ENCODE peak calls at places on chromosomes 3 and 15, in four cellular contexts. One of them, this sample, is unnamed.

GRCh38 chr3:98557324-98558010 is 25.7 kb downstream of the GPR15 start:
- DNase-seq in H1: no peak
- DNase-seq in K562: no peak
- DNase-seq in HepG2: no peak
- DNase-seq in this sample: no peak

GRCh38 chr3:126103121-126104027 is 19.4 kb upstream of the SLC41A3 start:
- DNase-seq in K562: peak; percentile 22
- DNase-seq in HepG2: no peak
- DNase-seq in H1: peak; percentile 57
- DNase-seq in this sample: no peak

GRCh38 chr3:37858742-37859141 is 2.9 kb upstream of the CTDSPL start:
- DNase-seq in K562: no peak
- DNase-seq in H1: no peak
- DNase-seq in HepG2: no peak
- DNase-seq in this sample: no peak

GRCh38 chr3:24433838-24434591 is 60.6 kb downstream of the THRB start:
- DNase-seq in HepG2: peak; percentile 31
- DNase-seq in H1: no peak
- DNase-seq in K562: no peak
- DNase-seq in this sample: no peak

GRCh38 chr3:51384145-51384729 is 854 bp upstream of the MANF start:
- DNase-seq in K562: no peak
- DNase-seq in H1: peak; percentile 62
- DNase-seq in HepG2: no peak
- DNase-seq in this sample: no peak

GRCh38 chr15:88207565-88207964 is 49.0 kb downstream of the NTRK3 start:
- DNase-seq in H1: no peak
- DNase-seq in HepG2: no peak
- DNase-seq in K562: no peak
- DNase-seq in this sample: no peak

GRCh38 chr3:104908761-104909160 is 457.9 kb upstream of the ALCAM start:
- DNase-seq in K562: no peak
- DNase-seq in H1: no peak
- DNase-seq in HepG2: no peak
- DNase-seq in this sample: no peak

GRCh38 chr3:188421836-188422540 is 268.0 kb downstream of the LPP start:
- DNase-seq in K562: no peak
- DNase-seq in H1: no peak
- DNase-seq in HepG2: no peak
- DNase-seq in this sample: no peak

GRCh38 chr3:138426211-138426610 is 8.2 kb upstream of the ESYT3 start:
- DNase-seq in H1: no peak
- DNase-seq in HepG2: no peak
- DNase-seq in K562: no peak
- DNase-seq in this sample: no peak

GRCh38 chr3:177446160-177446559 is 248.9 kb upstream of the TBL1XR1 start:
- DNase-seq in H1: no peak
- DNase-seq in K562: no peak
- DNase-seq in HepG2: no peak
- DNase-seq in this sample: no peak

GRCh38 chr15:73965094-73965729 is 26.9 kb downstream of the STOML1 start:
- DNase-seq in HepG2: no peak
- DNase-seq in K562: no peak
- DNase-seq in H1: no peak
- DNase-seq in this sample: no peak

GRCh38 chr15:42775431-42775830 is 38.5 kb upstream of the CDAN1 start:
- DNase-seq in K562: no peak
- DNase-seq in HepG2: no peak
- DNase-seq in H1: no peak
- DNase-seq in this sample: no peak

GRCh38 chr15:68939501-68939900 is 9.2 kb downstream of the SPESP1 start:
- DNase-seq in H1: no peak
- DNase-seq in HepG2: no peak
- DNase-seq in K562: no peak
- DNase-seq in this sample: no peak

GRCh38 chr3:39136533-39137434 is 16.6 kb downstream of the CSRNP1 start:
- DNase-seq in HepG2: no peak
- DNase-seq in K562: no peak
- DNase-seq in H1: no peak
- DNase-seq in this sample: no peak

GRCh38 chr3:32303051-32303786 is 64.7 kb downstream of the CMTM8 start:
- DNase-seq in K562: no peak
- DNase-seq in H1: no peak
- DNase-seq in HepG2: no peak
- DNase-seq in this sample: no peak

GRCh38 chr15:40226739-40227138 is 12.1 kb upstream of the PAK6 start:
- DNase-seq in K562: no peak
- DNase-seq in H1: no peak
- DNase-seq in HepG2: no peak
- DNase-seq in this sample: no peak

GRCh38 chr3:20054549-20054987 is 14.3 kb downstream of the KAT2B start:
- DNase-seq in H1: no peak
- DNase-seq in HepG2: peak; percentile 78
- DNase-seq in K562: no peak
- DNase-seq in this sample: peak; percentile 92

GRCh38 chr3:140463401-140463800 is 214.5 kb upstream of the TRIM42 start:
- DNase-seq in HepG2: no peak
- DNase-seq in H1: no peak
- DNase-seq in K562: no peak
- DNase-seq in this sample: no peak

GRCh38 chr3:181756645-181757044 is 44.9 kb downstream of the SOX2 start:
- DNase-seq in K562: no peak
- DNase-seq in H1: peak; percentile 68
- DNase-seq in HepG2: no peak
- DNase-seq in this sample: no peak

GRCh38 chr15:87219650-87220615 is 1036.6 kb downstream of the NTRK3 start:
- DNase-seq in HepG2: no peak
- DNase-seq in K562: no peak
- DNase-seq in H1: no peak
- DNase-seq in this sample: no peak

GRCh38 chr15:89163271-89164055 is 57.9 kb downstream of the RLBP1 start:
- DNase-seq in HepG2: no peak
- DNase-seq in K562: no peak
- DNase-seq in H1: no peak
- DNase-seq in this sample: no peak

GRCh38 chr15:41559489-41560177 is 621 bp downstream of the TYRO3 start:
- DNase-seq in H1: peak; percentile 64
- DNase-seq in K562: peak; percentile 69
- DNase-seq in HepG2: no peak
- DNase-seq in this sample: no peak

GRCh38 chr15:100192092-100192695 is 149.6 kb downstream of the ADAMTS17 start:
- DNase-seq in HepG2: no peak
- DNase-seq in H1: no peak
- DNase-seq in K562: no peak
- DNase-seq in this sample: no peak

GRCh38 chr3:179898024-179898423 is 138.7 kb downstream of the PEX5L start:
- DNase-seq in K562: peak; percentile 79
- DNase-seq in H1: no peak
- DNase-seq in HepG2: peak; percentile 23
- DNase-seq in this sample: peak; percentile 42

DNA sequence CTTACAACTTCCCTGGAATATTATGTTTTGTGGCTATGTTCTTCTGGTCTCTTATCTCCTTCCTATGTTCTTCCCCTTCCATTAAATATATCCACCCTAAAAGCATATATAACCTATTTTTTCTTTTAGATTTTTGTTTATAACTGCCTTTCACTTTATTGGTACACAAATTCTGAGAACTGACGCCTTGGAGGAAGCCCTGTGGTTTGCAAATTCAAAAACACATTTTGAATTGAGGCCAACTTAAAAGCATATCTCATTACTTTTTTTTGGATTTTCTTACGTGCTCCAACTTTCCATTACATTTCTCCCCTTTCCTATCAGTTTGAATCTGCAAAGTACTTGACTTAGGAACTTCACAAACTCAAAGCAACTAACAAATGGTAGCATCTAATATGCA is 15.3 kb upstream of the COLQ start:
- DNase-seq in H1: no peak
- DNase-seq in K562: no peak
- DNase-seq in HepG2: no peak
- DNase-seq in this sample: no peak
- TF ChIP-seq MAFK in H1: no peak
- TF ChIP-seq MAFK in K562: no peak
- TF ChIP-seq MAFK in HepG2: no peak
- TF ChIP-seq MAFK in this sample: no peak

DNA sequence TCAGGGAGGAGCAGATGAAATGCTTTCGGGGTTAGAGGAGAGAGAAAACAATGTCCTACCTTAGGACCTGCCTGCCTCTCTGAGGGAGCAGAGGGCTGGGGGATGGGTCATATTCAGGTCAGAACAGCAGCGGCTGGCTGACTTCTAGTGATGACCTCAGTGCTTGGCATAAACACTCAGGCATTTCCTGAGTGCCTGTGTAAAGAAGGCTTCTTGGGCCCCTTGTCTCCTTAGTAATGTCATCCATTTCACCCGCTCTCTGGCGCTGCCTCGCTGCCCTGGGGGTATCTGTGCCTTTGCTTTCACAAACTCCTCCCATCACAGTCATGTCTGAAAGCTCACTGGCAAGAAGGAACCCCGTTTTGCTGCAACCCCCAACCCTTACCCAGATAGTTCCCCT is 82.9 kb upstream of the GSK3B start:
- DNase-seq in H1: no peak
- DNase-seq in K562: no peak
- DNase-seq in HepG2: peak; percentile 49
- DNase-seq in this sample: peak; percentile 65
- TF ChIP-seq HDAC2 in H1: no peak
- TF ChIP-seq HDAC2 in K562: no peak
- TF ChIP-seq HDAC2 in HepG2: no peak
- TF ChIP-seq HDAC2 in this sample: no peak

GRCh38 chr15:57321973-57322601 is 54.2 kb upstream of the CGNL1 start:
- DNase-seq in HepG2: no peak
- DNase-seq in K562: peak; percentile 44
- DNase-seq in H1: no peak
- DNase-seq in this sample: no peak

GRCh38 chr15:57319226-57319918 is 56.9 kb upstream of the CGNL1 start:
- DNase-seq in K562: no peak
- DNase-seq in H1: no peak
- DNase-seq in HepG2: no peak
- DNase-seq in this sample: no peak

GRCh38 chr15:57320543-57321220 is 55.6 kb upstream of the CGNL1 start:
- DNase-seq in HepG2: no peak
- DNase-seq in H1: no peak
- DNase-seq in K562: no peak
- DNase-seq in this sample: no peak

GRCh38 chr15:57321485-57321884 is 54.8 kb upstream of the CGNL1 start:
- DNase-seq in HepG2: no peak
- DNase-seq in K562: no peak
- DNase-seq in H1: no peak
- DNase-seq in this sample: no peak

GRCh38 chr15:57319919-57320542 is 56.3 kb upstream of the CGNL1 start:
- DNase-seq in H1: no peak
- DNase-seq in K562: no peak
- DNase-seq in HepG2: no peak
- DNase-seq in this sample: no peak
- TF ChIP-seq MAFK in H1: no peak
- TF ChIP-seq MAFK in K562: no peak
- TF ChIP-seq MAFK in HepG2: no peak
- TF ChIP-seq MAFK in this sample: no peak

DNA sequence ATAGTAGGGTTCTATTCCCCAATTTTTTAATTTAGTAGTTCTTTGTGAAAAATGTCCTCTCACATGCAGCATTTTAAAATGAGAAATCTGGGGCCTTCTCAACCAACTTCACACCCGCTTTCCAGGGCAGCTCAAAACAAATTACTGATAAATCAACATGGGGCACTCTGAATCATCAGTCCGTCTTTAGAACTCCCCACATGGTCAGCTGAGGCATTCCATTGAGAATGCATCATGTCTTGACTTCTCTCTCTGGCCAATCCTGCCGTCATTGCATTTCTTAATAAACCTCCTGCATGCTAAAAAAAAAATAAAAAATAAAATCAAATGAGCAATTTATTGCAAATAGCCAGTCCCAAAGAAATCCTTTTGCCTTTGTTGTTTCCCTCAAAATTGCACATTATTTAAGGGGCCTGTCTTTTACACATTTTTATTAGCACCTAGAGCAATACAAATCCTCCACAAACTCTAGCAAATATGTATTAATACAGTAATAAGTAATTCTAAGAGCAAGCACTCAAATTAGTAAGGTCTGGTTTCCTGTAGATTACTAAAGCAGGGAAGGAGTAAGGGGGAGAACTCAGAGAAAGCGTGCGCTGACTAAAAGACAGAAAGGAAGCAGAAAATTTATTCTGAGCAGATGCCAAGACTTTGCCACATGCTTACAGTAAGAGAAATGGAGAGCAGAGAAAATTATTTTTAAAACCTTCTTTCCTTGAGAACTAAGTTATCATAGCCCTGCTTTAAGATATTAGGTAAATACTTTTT is 175.7 kb downstream of the TNIK start:
- DNase-seq in HepG2: no peak
- DNase-seq in H1: no peak
- DNase-seq in K562: no peak
- DNase-seq in this sample: peak; percentile 56
- TF ChIP-seq HDAC2 in HepG2: no peak
- TF ChIP-seq HDAC2 in H1: no peak
- TF ChIP-seq HDAC2 in K562: no peak
- TF ChIP-seq HDAC2 in this sample: no peak

DNA sequence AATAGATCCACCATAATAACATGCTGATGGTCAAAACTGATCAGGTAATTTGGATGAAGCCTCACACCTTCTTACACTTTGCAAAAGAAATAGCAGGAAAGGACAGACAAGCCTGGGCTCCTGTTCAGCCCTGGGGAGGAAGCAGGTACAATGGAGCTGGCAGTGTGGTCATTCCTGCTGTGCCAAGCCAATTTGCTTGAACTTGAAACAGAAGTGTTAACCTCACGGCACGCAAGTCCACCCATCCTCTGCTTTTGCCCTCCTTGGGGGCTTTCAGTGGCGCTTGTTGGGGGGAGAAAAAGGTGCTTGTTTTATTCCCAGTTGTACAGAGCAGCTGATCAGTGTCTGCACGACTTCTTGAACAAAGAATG is 36.8 kb upstream of the RFTN1 start:
- DNase-seq in H1: peak; percentile 57
- DNase-seq in K562: no peak
- DNase-seq in HepG2: no peak
- DNase-seq in this sample: no peak
- TF ChIP-seq MAFK in H1: no peak
- TF ChIP-seq MAFK in K562: no peak
- TF ChIP-seq MAFK in HepG2: no peak
- TF ChIP-seq MAFK in this sample: no peak

This sample was measured in A549.